ENCODE peak calls at places on chromosomes 3 and 15, in eight cellular contexts. R is fibroblast of the aortic adventitia; B is A549; P is stimulated activated CD4-positive, alpha-beta T cell treated with anti-CD3 and anti-CD28 coated beads, TNF-alpha, amount 100 ng/mL, for 1 hour; L is Caki2; W is NCI-H1092; O is mammary epithelial cell; J is sciatic nerve. H is an unnamed sample.

GRCh38 chr15:74630284-74631086 is 14.8 kb downstream of the CLK3 start:
- DNase-seq in W (no peak), B (no peak), L (no peak), J (no peak), P (no peak), O (no peak), R (no peak), H (no peak)

GRCh38 chr3:22269827-22270226 is 518.8 kb upstream of the ZNF385D start:
- DNase-seq in P (no peak), O (peak), W (no peak), R (peak), J (no peak), B (no peak), L (no peak), H (no peak)

GRCh38 chr15:71610991-71611720 is 199.2 kb upstream of the NR2E3 start:
- DNase-seq in J (no peak), O (no peak), R (peak), B (no peak), L (no peak), W (no peak), P (no peak), H (no peak)

GRCh38 chr3:197592361-197593045 is 36.7 kb upstream of the BDH1 start:
- DNase-seq in O (no peak), P (no peak), L (no peak), B (no peak), J (no peak), W (no peak), R (no peak), H (no peak)

GRCh38 chr3:142997330-142997729 is 4.0 kb upstream of the U2SURP start:
- DNase-seq in R (no peak), J (no peak), W (no peak), B (no peak), P (no peak), L (peak), O (no peak), H (no peak)

GRCh38 chr15:37682304-37682703 is 252.1 kb upstream of the TMCO5A start:
- DNase-seq in J (no peak), W (no peak), B (no peak), R (peak), P (no peak), L (no peak), O (peak), H (no peak)

GRCh38 chr3:116057403-116058006 is 387.8 kb downstream of the LSAMP start:
- DNase-seq in R (peak), P (no peak), B (no peak), L (peak), W (no peak), O (no peak), J (no peak), H (no peak)

GRCh38 chr15:36774765-36775164 is 195.3 kb downstream of the CDIN1 start:
- DNase-seq in O (no peak), J (no peak), L (peak), W (no peak), R (no peak), B (no peak), P (no peak), H (no peak)

GRCh38 chr3:50126287-50127211 is 28.6 kb upstream of the SEMA3F start:
- DNase-seq in J (no peak), B (no peak), R (peak), P (no peak), W (no peak), O (no peak), L (peak), H (peak)

GRCh38 chr3:186070996-186071395 is 37.9 kb downstream of the ETV5 start:
- DNase-seq in R (no peak), J (no peak), L (no peak), B (no peak), P (no peak), W (no peak), O (no peak), H (no peak)

GRCh38 chr15:81264072-81264857 is 59.7 kb downstream of the STARD5 start:
- DNase-seq in J (no peak), R (no peak), W (no peak), O (no peak), P (no peak), B (no peak), L (no peak), H (no peak)

GRCh38 chr15:76252249-76252648 is 59.0 kb downstream of the ETFA start:
- DNase-seq in B (no peak), O (no peak), P (no peak), R (no peak), L (no peak), J (no peak), W (no peak), H (no peak)

H was measured in 8988T.